ENCODE peak calls at places on chromosomes 1 and 21, in eight cellular contexts. I is HEK293T; S is activated CD4-positive, CD25-positive, alpha-beta regulatory T cell treated with anti-CD3 and anti-CD28 coated beads, Interleukin-2, amount 50 U/mL, for 72 hours; V is suprapubic skin; Z is neural crest cell; N is skeletal muscle cell; F is activated T-cell treated with anti-CD3 and anti-CD28 coated beads for 1 hour; P is mesenchymal stem cell. Y is an unnamed sample.

GRCh38 chr1:6582370-6582769 is 2.6 kb downstream of the ZBTB48 start:
- DNase-seq in I (no peak), S (no peak), V (no peak), Z (no peak), N (no peak), F (no peak), P (no peak), Y (no peak)

GRCh38 chr1:96238426-96238825 is 483.2 kb upstream of the PTBP2 start:
- DNase-seq in I (no peak), S (no peak), V (no peak), Z (no peak), N (no peak), F (no peak), P (peak; percentile 10), Y (no peak)

GRCh38 chr1:55833452-55834160 is 618.4 kb upstream of the USP24 start:
- DNase-seq in I (no peak), S (no peak), V (no peak), Z (no peak), N (peak; percentile 51), F (no peak), P (peak; percentile 24), Y (no peak)

GRCh38 chr1:41540886-41541591 is 56.6 kb upstream of the EDN2 start:
- DNase-seq in I (no peak), S (peak; percentile 25), V (peak; percentile 66), Z (no peak), N (no peak), F (no peak), P (no peak), Y (no peak)

GRCh38 chr1:109632671-109633346 is 13.2 kb downstream of the AMPD2 start:
- DNase-seq in I (no peak), S (no peak), V (peak; percentile 57), Z (no peak), N (no peak), F (no peak), P (no peak), Y (no peak)

GRCh38 chr21:34912022-34912933 is 136.8 kb downstream of the RUNX1 start:
- DNase-seq in I (no peak), S (no peak), V (no peak), Z (no peak), N (no peak), F (no peak), P (peak; percentile 58), Y (no peak)

GRCh38 chr1:180114546-180114945 is 40.1 kb upstream of the QSOX1 start:
- DNase-seq in I (no peak), S (no peak), V (no peak), Z (no peak), N (no peak), F (no peak), P (no peak), Y (no peak)

GRCh38 chr1:25565626-25566025 is 22.2 kb downstream of the LDLRAP1 start:
- DNase-seq in I (no peak), S (no peak), V (no peak), Z (no peak), N (no peak), F (no peak), P (no peak), Y (no peak)

GRCh38 chr1:1293618-1294249 is 13.5 kb downstream of the SCNN1D start:
- DNase-seq in I (no peak), S (no peak), V (no peak), Z (no peak), N (no peak), F (no peak), P (no peak), Y (no peak)

GRCh38 chr21:41124626-41125240 is 43.2 kb upstream of the BACE2 start:
- DNase-seq in I (no peak), S (no peak), V (no peak), Z (no peak), N (no peak), F (no peak), P (no peak), Y (no peak)

GRCh38 chr1:115052454-115053083 is 22.9 kb downstream of the TSHB start:
- DNase-seq in I (peak; percentile 76), S (peak; percentile 48), V (no peak), Z (peak; percentile 49), N (no peak), F (peak; percentile 34), P (peak; percentile 46), Y (peak; percentile 28)

GRCh38 chr1:78892251-78892650 is 114.3 kb downstream of the ADGRL4 start:
- DNase-seq in I (no peak), S (no peak), V (no peak), Z (no peak), N (no peak), F (no peak), P (no peak), Y (no peak)

GRCh38 chr1:233107130-233107529 is 156.7 kb downstream of the NTPCR start:
- DNase-seq in I (no peak), S (no peak), V (no peak), Z (no peak), N (no peak), F (no peak), P (peak; percentile 38), Y (no peak)

GRCh38 chr1:10918531-10918930 is 93.9 kb upstream of the TARDBP start:
- DNase-seq in I (no peak), S (no peak), V (no peak), Z (no peak), N (no peak), F (no peak), P (no peak), Y (no peak)

GRCh38 chr1:67019600-67020136 is 34.3 kb downstream of the SLC35D1 start:
- DNase-seq in I (no peak), S (no peak), V (no peak), Z (no peak), N (peak; percentile 45), F (no peak), P (peak; percentile 54), Y (no peak)

GRCh38 chr1:245680395-245680794 is 525.6 kb downstream of the KIF26B start:
- DNase-seq in I (no peak), S (no peak), V (no peak), Z (no peak), N (no peak), F (no peak), P (no peak), Y (no peak)

GRCh38 chr1:29703596-29703995 is 467.3 kb downstream of the PTPRU start:
- DNase-seq in I (peak; percentile 84), S (no peak), V (no peak), Z (peak; percentile 32), N (no peak), F (no peak), P (peak; percentile 43), Y (no peak)

GRCh38 chr1:55015123-55015522 is 16.4 kb downstream of the BSND start:
- DNase-seq in I (no peak), S (no peak), V (no peak), Z (no peak), N (no peak), F (no peak), P (no peak), Y (no peak)

GRCh38 chr1:201624741-201625646 is 86.1 kb downstream of the NAV1 start:
- DNase-seq in I (no peak), S (no peak), V (no peak), Z (no peak), N (peak; percentile 95), F (no peak), P (peak; percentile 98), Y (no peak)

GRCh38 chr1:220928725-220929297 is 49.6 kb downstream of the HLX start:
- DNase-seq in I (no peak), S (no peak), V (no peak), Z (no peak), N (no peak), F (no peak), P (no peak), Y (no peak)

GRCh38 chr1:103529746-103530145 is 4.2 kb downstream of the RNPC3 start:
- DNase-seq in I (no peak), S (peak; percentile 41), V (no peak), Z (no peak), N (no peak), F (no peak), P (no peak), Y (no peak)

GRCh38 chr1:186531561-186532165 is 70.7 kb upstream of the PDC start:
- DNase-seq in I (no peak), S (no peak), V (no peak), Z (no peak), N (no peak), F (no peak), P (peak; percentile 60), Y (no peak)

GRCh38 chr1:81801032-81801833 is 499 bp downstream of the ADGRL2 start:
- DNase-seq in I (peak; percentile 73), S (no peak), V (peak; percentile 82), Z (peak; percentile 70), N (peak; percentile 86), F (no peak), P (peak; percentile 97), Y (no peak)

GRCh38 chr1:245863566-245864184 is 643.4 kb downstream of the SMYD3 start:
- DNase-seq in I (no peak), S (no peak), V (no peak), Z (no peak), N (no peak), F (no peak), P (no peak), Y (no peak)

GRCh38 chr1:244782056-244782455 is 53.4 kb upstream of the COX20 start:
- DNase-seq in I (no peak), S (no peak), V (no peak), Z (no peak), N (no peak), F (no peak), P (no peak), Y (no peak)